ENCODE peak calls at places on chromosomes 7 and 10, in five cellular contexts. One of them, this sample, is unnamed.

GRCh38 chr7:134992626-134993179 is 6.4 kb downstream of the AGBL3 start:
- DNase-seq in AG10803: no peak
- DNase-seq in EH: no peak
- DNase-seq in HCEC 1CT: no peak
- DNase-seq in osteocyte: no peak
- DNase-seq in this sample: no peak

GRCh38 chr7:31326416-31326815 is 14.1 kb downstream of the NEUROD6 start:
- DNase-seq in AG10803: no peak
- DNase-seq in EH: no peak
- DNase-seq in HCEC 1CT: no peak
- DNase-seq in osteocyte: no peak
- DNase-seq in this sample: no peak

GRCh38 chr10:86819567-86819966 is 63.1 kb downstream of the BMPR1A start:
- DNase-seq in AG10803: no peak
- DNase-seq in EH: peak
- DNase-seq in HCEC 1CT: no peak
- DNase-seq in osteocyte: no peak
- DNase-seq in this sample: no peak

GRCh38 chr7:28358423-28358868 is 53.9 kb upstream of the CREB5 start:
- DNase-seq in AG10803: peak
- DNase-seq in EH: peak
- DNase-seq in HCEC 1CT: peak
- DNase-seq in osteocyte: no peak
- DNase-seq in this sample: no peak

GRCh38 chr10:35933940-35934636 is 292.0 kb upstream of the FZD8 start:
- DNase-seq in AG10803: no peak
- DNase-seq in EH: no peak
- DNase-seq in HCEC 1CT: no peak
- DNase-seq in osteocyte: peak
- DNase-seq in this sample: no peak

GRCh38 chr7:55961994-55962393 is 2.4 kb upstream of the NIPSNAP2 start:
- DNase-seq in AG10803: no peak
- DNase-seq in EH: peak
- DNase-seq in HCEC 1CT: peak
- DNase-seq in osteocyte: no peak
- DNase-seq in this sample: no peak

GRCh38 chr7:134854816-134855215 is 75.4 kb downstream of the CALD1 start:
- DNase-seq in AG10803: peak
- DNase-seq in EH: peak
- DNase-seq in HCEC 1CT: peak
- DNase-seq in osteocyte: no peak
- DNase-seq in this sample: no peak

GRCh38 chr7:80907141-80907601 is 11.7 kb downstream of the SEMA3C start:
- DNase-seq in AG10803: no peak
- DNase-seq in EH: peak
- DNase-seq in HCEC 1CT: no peak
- DNase-seq in osteocyte: no peak
- DNase-seq in this sample: no peak

GRCh38 chr7:26417911-26418413 is 126.3 kb downstream of the SNX10 start:
- DNase-seq in AG10803: no peak
- DNase-seq in EH: no peak
- DNase-seq in HCEC 1CT: no peak
- DNase-seq in osteocyte: no peak
- DNase-seq in this sample: no peak

GRCh38 chr7:88455696-88456095 is 149.0 kb upstream of the STEAP4 start:
- DNase-seq in AG10803: no peak
- DNase-seq in EH: no peak
- DNase-seq in HCEC 1CT: no peak
- DNase-seq in osteocyte: no peak
- DNase-seq in this sample: no peak

GRCh38 chr10:87837445-87837844 is 19.4 kb upstream of the ATAD1 start:
- DNase-seq in AG10803: no peak
- DNase-seq in EH: no peak
- DNase-seq in HCEC 1CT: no peak
- DNase-seq in osteocyte: no peak
- DNase-seq in this sample: no peak

GRCh38 chr7:50389961-50390360 is 60.2 kb downstream of the FIGNL1 start:
- DNase-seq in AG10803: no peak
- DNase-seq in EH: no peak
- DNase-seq in HCEC 1CT: no peak
- DNase-seq in osteocyte: no peak
- DNase-seq in this sample: no peak

GRCh38 chr10:95628786-95629185 is 27.7 kb downstream of the ALDH18A1 start:
- DNase-seq in AG10803: peak
- DNase-seq in EH: peak
- DNase-seq in HCEC 1CT: peak
- DNase-seq in osteocyte: no peak
- DNase-seq in this sample: no peak

GRCh38 chr7:74398426-74398825 is 55.3 kb upstream of the GTF2IRD1 start:
- DNase-seq in AG10803: no peak
- DNase-seq in EH: no peak
- DNase-seq in HCEC 1CT: no peak
- DNase-seq in osteocyte: no peak
- DNase-seq in this sample: no peak

GRCh38 chr7:132250480-132251326 is 325.6 kb downstream of the PLXNA4 start:
- DNase-seq in AG10803: no peak
- DNase-seq in EH: no peak
- DNase-seq in HCEC 1CT: no peak
- DNase-seq in osteocyte: no peak
- DNase-seq in this sample: no peak

GRCh38 chr7:140137078-140137477 is 39.7 kb downstream of the KDM7A start:
- DNase-seq in AG10803: no peak
- DNase-seq in EH: no peak
- DNase-seq in HCEC 1CT: no peak
- DNase-seq in osteocyte: no peak
- DNase-seq in this sample: no peak

GRCh38 chr7:93910076-93910994 is 4.0 kb downstream of the GNGT1 start:
- DNase-seq in AG10803: peak
- DNase-seq in EH: peak
- DNase-seq in HCEC 1CT: peak
- DNase-seq in osteocyte: no peak
- DNase-seq in this sample: no peak

GRCh38 chr10:48251525-48252353 is 22.8 kb downstream of the FRMPD2 start:
- DNase-seq in AG10803: no peak
- DNase-seq in EH: no peak
- DNase-seq in HCEC 1CT: no peak
- DNase-seq in osteocyte: peak
- DNase-seq in this sample: no peak

GRCh38 chr10:69869291-69869841 is 67.7 kb downstream of the COL13A1 start:
- DNase-seq in AG10803: peak
- DNase-seq in EH: peak
- DNase-seq in HCEC 1CT: peak
- DNase-seq in osteocyte: no peak
- DNase-seq in this sample: no peak

GRCh38 chr7:100102950-100103840 is 1.8 kb downstream of the AP4M1 start:
- DNase-seq in AG10803: peak
- DNase-seq in EH: peak
- DNase-seq in HCEC 1CT: peak
- DNase-seq in osteocyte: no peak
- DNase-seq in this sample: no peak

GRCh38 chr7:152504367-152504766 is 68.6 kb upstream of the KMT2C start:
- DNase-seq in AG10803: no peak
- DNase-seq in EH: no peak
- DNase-seq in HCEC 1CT: no peak
- DNase-seq in osteocyte: no peak
- DNase-seq in this sample: no peak

GRCh38 chr10:66215005-66215404 is 710.8 kb upstream of the LRRTM3 start:
- DNase-seq in AG10803: no peak
- DNase-seq in EH: no peak
- DNase-seq in HCEC 1CT: no peak
- DNase-seq in osteocyte: no peak
- DNase-seq in this sample: no peak

GRCh38 chr7:108581655-108582491 is 12.2 kb downstream of the DNAJB9 start:
- DNase-seq in AG10803: peak
- DNase-seq in EH: peak
- DNase-seq in HCEC 1CT: no peak
- DNase-seq in osteocyte: no peak
- DNase-seq in this sample: no peak

GRCh38 chr10:75375828-75376227 is 25.7 kb downstream of the ZNF503 start:
- DNase-seq in AG10803: no peak
- DNase-seq in EH: no peak
- DNase-seq in HCEC 1CT: no peak
- DNase-seq in osteocyte: no peak
- DNase-seq in this sample: peak

GRCh38 chr10:103592186-103593021 is 98.9 kb downstream of the NEURL1 start:
- DNase-seq in AG10803: peak
- DNase-seq in EH: peak
- DNase-seq in HCEC 1CT: peak
- DNase-seq in osteocyte: no peak
- DNase-seq in this sample: no peak

GRCh38 chr7:141695803-141696289 is 6.1 kb downstream of the DENND11 start:
- DNase-seq in AG10803: no peak
- DNase-seq in EH: no peak
- DNase-seq in HCEC 1CT: no peak
- DNase-seq in osteocyte: no peak
- DNase-seq in this sample: no peak

GRCh38 chr7:14375998-14376397 is 386.5 kb upstream of the ETV1 start:
- DNase-seq in AG10803: no peak
- DNase-seq in EH: no peak
- DNase-seq in HCEC 1CT: no peak
- DNase-seq in osteocyte: no peak
- DNase-seq in this sample: no peak

GRCh38 chr7:42232275-42232674 is 4.7 kb downstream of the GLI3 start:
- DNase-seq in AG10803: peak
- DNase-seq in EH: peak
- DNase-seq in HCEC 1CT: peak
- DNase-seq in osteocyte: no peak
- DNase-seq in this sample: no peak

GRCh38 chr10:6120691-6121090 is 31.9 kb downstream of the RBM17 start:
- DNase-seq in AG10803: peak
- DNase-seq in EH: peak
- DNase-seq in HCEC 1CT: peak
- DNase-seq in osteocyte: peak
- DNase-seq in this sample: no peak

GRCh38 chr10:44650576-44651394 is 260.4 kb upstream of the TMEM72 start:
- DNase-seq in AG10803: peak
- DNase-seq in EH: peak
- DNase-seq in HCEC 1CT: no peak
- DNase-seq in osteocyte: no peak
- DNase-seq in this sample: no peak

GRCh38 chr7:8389898-8390642 is 43.3 kb upstream of the NXPH1 start:
- DNase-seq in AG10803: no peak
- DNase-seq in EH: no peak
- DNase-seq in HCEC 1CT: no peak
- DNase-seq in osteocyte: no peak
- DNase-seq in this sample: peak

GRCh38 chr10:82288461-82288881 is 413.5 kb downstream of the NRG3 start:
- DNase-seq in AG10803: peak
- DNase-seq in EH: no peak
- DNase-seq in HCEC 1CT: no peak
- DNase-seq in osteocyte: no peak
- DNase-seq in this sample: no peak

GRCh38 chr7:26777383-26777782 is 87.0 kb downstream of the SKAP2 start:
- DNase-seq in AG10803: no peak
- DNase-seq in EH: no peak
- DNase-seq in HCEC 1CT: peak
- DNase-seq in osteocyte: no peak
- DNase-seq in this sample: no peak